ENCODE peak calls at places on chromosomes 5 and 9, in five cellular contexts. One of them, this sample, is unnamed.
A peak's percentile ranks its signal among the peaks of the same experiment; 100 is the strongest.

GRCh38 chr5:132394681-132395259 is 25.3 kb downstream of the SLC22A5 start:
- DNase-seq in tibial artery: no peak
- DNase-seq in esophagus muscularis mucosa: no peak
- DNase-seq in putamen: no peak
- DNase-seq in AG09309: no peak
- DNase-seq in this sample: no peak

GRCh38 chr9:92770005-92770995 is 5.7 kb upstream of the BICD2 start:
- DNase-seq in tibial artery: peak; percentile 62
- DNase-seq in esophagus muscularis mucosa: no peak
- DNase-seq in putamen: no peak
- DNase-seq in AG09309: no peak
- DNase-seq in this sample: no peak

GRCh38 chr5:117638581-117638980 is 1064.0 kb upstream of the SEMA6A start:
- DNase-seq in tibial artery: no peak
- DNase-seq in esophagus muscularis mucosa: no peak
- DNase-seq in putamen: no peak
- DNase-seq in AG09309: no peak
- DNase-seq in this sample: no peak

GRCh38 chr9:4832786-4833579 is 40.2 kb downstream of the RCL1 start:
- DNase-seq in tibial artery: no peak
- DNase-seq in esophagus muscularis mucosa: no peak
- DNase-seq in putamen: no peak
- DNase-seq in AG09309: peak; percentile 91
- DNase-seq in this sample: no peak

GRCh38 chr9:83596899-83597504 is 25.9 kb upstream of the IDNK start:
- DNase-seq in tibial artery: no peak
- DNase-seq in esophagus muscularis mucosa: no peak
- DNase-seq in putamen: no peak
- DNase-seq in AG09309: no peak
- DNase-seq in this sample: no peak

GRCh38 chr5:10958728-10959127 is 197.7 kb upstream of the DAP start:
- DNase-seq in tibial artery: no peak
- DNase-seq in esophagus muscularis mucosa: no peak
- DNase-seq in putamen: no peak
- DNase-seq in AG09309: no peak
- DNase-seq in this sample: no peak

GRCh38 chr5:90783460-90784333 is 225.1 kb downstream of the ADGRV1 start:
- DNase-seq in tibial artery: no peak
- DNase-seq in esophagus muscularis mucosa: no peak
- DNase-seq in putamen: peak; percentile 67
- DNase-seq in AG09309: peak; percentile 16
- DNase-seq in this sample: no peak

GRCh38 chr9:136700959-136701664 is 11.3 kb upstream of the DIPK1B start:
- DNase-seq in tibial artery: no peak
- DNase-seq in esophagus muscularis mucosa: no peak
- DNase-seq in putamen: no peak
- DNase-seq in AG09309: no peak
- DNase-seq in this sample: no peak

GRCh38 chr9:125659954-125660353 is 47.1 kb downstream of the MAPKAP1 start:
- DNase-seq in tibial artery: no peak
- DNase-seq in esophagus muscularis mucosa: no peak
- DNase-seq in putamen: no peak
- DNase-seq in AG09309: peak; percentile 46
- DNase-seq in this sample: no peak

GRCh38 chr5:148799737-148800527 is 26.5 kb upstream of the ADRB2 start:
- DNase-seq in tibial artery: no peak
- DNase-seq in esophagus muscularis mucosa: no peak
- DNase-seq in putamen: no peak
- DNase-seq in AG09309: no peak
- DNase-seq in this sample: no peak

GRCh38 chr9:93670208-93671029 is 94.0 kb downstream of the PHF2 start:
- DNase-seq in tibial artery: peak; percentile 62
- DNase-seq in esophagus muscularis mucosa: no peak
- DNase-seq in putamen: no peak
- DNase-seq in AG09309: no peak
- DNase-seq in this sample: peak; percentile 77

GRCh38 chr9:110526426-110526825 is 53.1 kb downstream of the SVEP1 start:
- DNase-seq in tibial artery: no peak
- DNase-seq in esophagus muscularis mucosa: no peak
- DNase-seq in putamen: no peak
- DNase-seq in AG09309: peak; percentile 75
- DNase-seq in this sample: no peak

GRCh38 chr9:131657890-131658752 is 81.8 kb downstream of the RAPGEF1 start:
- DNase-seq in tibial artery: no peak
- DNase-seq in esophagus muscularis mucosa: no peak
- DNase-seq in putamen: no peak
- DNase-seq in AG09309: peak; percentile 79
- DNase-seq in this sample: no peak

GRCh38 chr9:19201899-19202891 is 28.3 kb upstream of the DENND4C start:
- DNase-seq in tibial artery: no peak
- DNase-seq in esophagus muscularis mucosa: no peak
- DNase-seq in putamen: no peak
- DNase-seq in AG09309: no peak
- DNase-seq in this sample: no peak

GRCh38 chr5:159227452-159227851 is 18.1 kb upstream of the RNF145 start:
- DNase-seq in tibial artery: no peak
- DNase-seq in esophagus muscularis mucosa: no peak
- DNase-seq in putamen: no peak
- DNase-seq in AG09309: no peak
- DNase-seq in this sample: no peak

GRCh38 chr9:97985058-97985861 is 2.1 kb downstream of the ANP32B start:
- DNase-seq in tibial artery: peak; percentile 65
- DNase-seq in esophagus muscularis mucosa: no peak
- DNase-seq in putamen: no peak
- DNase-seq in AG09309: no peak
- DNase-seq in this sample: no peak

GRCh38 chr5:68116408-68116807 is 99.1 kb upstream of the PIK3R1 start:
- DNase-seq in tibial artery: no peak
- DNase-seq in esophagus muscularis mucosa: no peak
- DNase-seq in putamen: no peak
- DNase-seq in AG09309: no peak
- DNase-seq in this sample: no peak

This sample was measured in chondrocyte.